ENCODE peak calls at places on chromosomes 4 and X, in four cellular contexts. Q is BJ, K is hepatocyte, T is upper lobe of right lung. G is an unnamed sample.

GRCh38 chr4:140004580-140005314 is 149.2 kb downstream of the MAML3 start:
- DNase-seq in Q (peak), K (peak), T (peak), G (peak)

GRCh38 chrX:17635231-17635630 is 102.1 kb upstream of the SCML1 start:
- DNase-seq in Q (no peak), K (peak), T (no peak), G (no peak)

GRCh38 chr4:6942238-6942800 is 32.7 kb downstream of the TBC1D14 start:
- DNase-seq in Q (peak), K (peak), T (no peak), G (peak)

GRCh38 chr4:47652092-47652491 is 167.0 kb downstream of the ATP10D start:
- DNase-seq in Q (no peak), K (no peak), T (no peak), G (no peak)

GRCh38 chrX:30141966-30142365 is 73.4 kb upstream of the MAGEB2 start:
- DNase-seq in Q (no peak), K (peak), T (no peak), G (peak)

GRCh38 chr4:61224573-61224972 is 24.4 kb downstream of the ADGRL3 start:
- DNase-seq in Q (no peak), K (no peak), T (no peak), G (no peak)

GRCh38 chr4:22587253-22587652 is 71.4 kb upstream of the ADGRA3 start:
- DNase-seq in Q (no peak), K (no peak), T (no peak), G (no peak)

GRCh38 chr4:40626183-40626990 is 3.3 kb downstream of the RBM47 start:
- DNase-seq in Q (no peak), K (no peak), T (no peak), G (peak)

GRCh38 chr4:181897935-181898334 is 345.3 kb upstream of the TENM3 start:
- DNase-seq in Q (peak), K (peak), T (no peak), G (peak)

GRCh38 chr4:40316782-40317635 is 18.1 kb upstream of the CHRNA9 start:
- DNase-seq in Q (peak), K (peak), T (no peak), G (peak)

GRCh38 chr4:98148856-98149255 is 5.6 kb upstream of the STPG2 start:
- DNase-seq in Q (no peak), K (no peak), T (no peak), G (peak)

GRCh38 chr4:57308301-57308700 is 198.1 kb upstream of the IGFBP7 start:
- DNase-seq in Q (no peak), K (no peak), T (no peak), G (no peak)

GRCh38 chr4:96164814-96165351 is 325.0 kb downstream of the PDHA2 start:
- DNase-seq in Q (peak), K (no peak), T (no peak), G (peak)

GRCh38 chr4:170623899-170624298 is 534.1 kb upstream of the AADAT start:
- DNase-seq in Q (no peak), K (no peak), T (no peak), G (no peak)

GRCh38 chr4:146545102-146545501 is 23.4 kb upstream of the SLC10A7 start:
- DNase-seq in Q (no peak), K (peak), T (no peak), G (peak)
- TF ChIP-seq CTCF in Q (peak), K (peak), T (peak), G (peak)

DNA sequence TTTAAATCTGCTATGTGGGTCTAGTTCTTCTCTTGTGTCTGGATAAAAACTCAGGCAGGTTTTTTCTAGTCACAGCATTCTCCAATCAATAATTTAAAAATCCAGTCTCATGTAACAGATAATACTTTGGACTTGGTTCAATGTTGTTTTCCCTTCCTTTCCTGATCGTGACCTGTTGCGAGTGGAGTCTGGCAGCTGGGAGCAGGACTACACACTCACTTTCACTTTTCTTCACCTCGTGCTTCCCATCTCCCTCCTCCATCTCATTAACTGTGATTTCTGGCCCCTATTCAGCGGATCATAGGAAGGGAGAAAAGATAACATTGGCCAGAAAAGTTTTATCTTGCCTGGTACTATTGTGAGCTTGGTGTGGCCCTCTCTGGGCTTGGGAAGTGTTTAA is 96.6 kb upstream of the GATB start:
- DNase-seq in Q (no peak), K (no peak), T (no peak), G (no peak)
- H3K4me3 ChIP-seq in Q (no peak), K (no peak), T (no peak), G (no peak)

GRCh38 chrX:44872319-44872816 is 620 bp upstream of the KDM6A start:
- DNase-seq in Q (no peak), K (peak), T (no peak), G (peak)
- TF ChIP-seq CTCF in Q (no peak), K (no peak), T (no peak), G (no peak)

DNA sequence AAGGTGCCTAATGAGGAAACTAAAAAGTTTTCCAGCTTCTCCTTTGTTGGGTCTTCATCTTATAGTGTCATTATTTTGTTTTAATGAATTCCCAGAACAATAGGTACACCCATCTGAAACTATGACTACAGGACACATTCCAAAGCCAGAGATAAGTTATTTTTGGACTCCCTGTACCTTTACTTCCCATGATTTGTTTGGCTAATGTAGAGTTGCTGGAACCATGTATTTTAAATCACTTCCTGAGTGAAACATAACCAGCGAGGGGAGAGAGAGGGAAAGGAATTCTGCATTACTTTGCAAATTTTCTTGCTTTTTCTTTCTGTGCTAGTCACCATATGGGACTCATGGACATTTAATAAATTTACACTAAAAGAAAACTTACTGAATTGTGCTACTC is 114.1 kb downstream of the CLCN5 start:
- DNase-seq in Q (no peak), K (no peak), T (no peak), G (no peak)
- H3K4me3 ChIP-seq in Q (no peak), K (no peak), T (no peak), G (no peak)

GRCh38 chr4:144615182-144615581 is 30.8 kb upstream of the HHIP start:
- DNase-seq in Q (no peak), K (no peak), T (no peak), G (peak)

GRCh38 chr4:144611850-144612249 is 34.1 kb upstream of the HHIP start:
- DNase-seq in Q (no peak), K (peak), T (no peak), G (peak)
- TF ChIP-seq CTCF in Q (peak), K (peak), T (peak), G (peak)

GRCh38 chr4:44771789-44772188 is 45.4 kb upstream of the GNPDA2 start:
- DNase-seq in Q (no peak), K (no peak), T (no peak), G (no peak)

GRCh38 chr4:44772340-44772739 is 46.0 kb upstream of the GNPDA2 start:
- DNase-seq in Q (no peak), K (no peak), T (no peak), G (no peak)

DNA sequence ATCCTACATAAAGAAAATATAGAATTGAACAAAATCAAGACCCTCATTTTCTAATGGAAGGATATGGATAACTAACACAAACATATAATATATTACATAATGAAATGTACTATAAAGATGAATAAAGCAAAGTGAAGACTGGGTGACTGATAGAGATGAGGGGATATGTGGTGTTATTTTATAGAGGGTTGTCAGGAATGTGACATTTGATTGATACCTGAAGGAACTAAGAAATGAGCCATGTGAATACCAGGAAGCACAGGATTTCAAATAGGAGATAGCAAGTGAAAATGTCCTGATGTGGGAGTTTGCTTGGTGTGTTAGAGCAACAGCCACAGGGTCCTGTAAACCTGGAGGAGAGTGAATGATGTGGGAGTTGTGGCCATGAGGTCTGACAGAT is 40.1 kb upstream of the GNPDA2 start:
- DNase-seq in Q (no peak), K (no peak), T (no peak), G (no peak)
- H3K4me3 ChIP-seq in Q (no peak), K (no peak), T (no peak), G (no peak)

DNA sequence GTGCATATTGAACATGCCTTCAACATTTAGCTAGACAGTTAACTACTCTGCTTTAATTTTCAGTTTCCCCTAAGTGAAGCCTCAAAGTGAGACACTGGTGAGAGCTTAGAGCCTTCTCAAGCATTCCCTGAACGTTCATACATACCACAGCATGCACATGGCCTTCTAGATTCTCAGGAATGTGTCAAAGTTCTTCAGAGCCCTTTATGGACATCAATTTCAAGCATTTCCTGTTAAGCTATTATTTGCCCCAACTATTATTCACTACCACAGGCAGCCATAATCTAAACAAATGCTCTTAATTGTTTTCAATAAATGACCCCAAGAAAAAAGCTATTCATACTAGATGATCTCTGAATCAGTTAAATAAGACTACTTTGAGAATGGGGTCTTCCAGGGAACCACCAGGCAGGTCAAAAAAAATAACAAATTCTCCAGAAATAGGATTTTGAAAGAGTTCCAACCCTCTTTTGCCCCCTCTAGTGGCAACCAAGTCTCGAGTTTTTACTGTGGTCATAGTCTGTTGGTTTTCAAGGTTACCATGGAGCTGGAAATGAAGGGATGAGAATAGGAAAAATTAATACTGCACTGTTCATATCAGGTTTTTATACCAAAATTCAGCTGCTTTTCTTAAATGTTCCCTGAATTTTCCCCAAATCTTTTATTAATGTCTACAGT is 235.4 kb downstream of the RAB28 start:
- DNase-seq in Q (no peak), K (no peak), T (no peak), G (no peak)
- TF ChIP-seq CTCF in Q (peak), K (peak), T (no peak), G (no peak)

G was measured in epithelial cell of esophagus.